ENCODE peak calls at places on chromosome 5, in nine cellular contexts. D is AG09319, V is cardiac muscle cell, T is fibroblast of mammary gland, Q is endothelial cell, P is neural crest cell, Z is endothelial cell of umbilical vein, L is right lobe of liver, W is HFF-Myc. J is an unnamed sample.

GRCh38 chr5:80854583-80854982 is 105.6 kb upstream of the RASGRF2 start:
- DNase-seq in D (no peak), V (no peak), T (no peak), Q (no peak), P (no peak), Z (no peak), L (no peak), W (no peak), J (no peak)

GRCh38 chr5:132828846-132829494 is 1.5 kb downstream of the SHROOM1 start:
- DNase-seq in D (no peak), V (no peak), T (no peak), Q (no peak), P (no peak), Z (peak), L (no peak), W (no peak), J (no peak)

GRCh38 chr5:57741326-57741725 is 258.7 kb upstream of the ACTBL2 start:
- DNase-seq in D (no peak), V (no peak), T (no peak), Q (no peak), P (no peak), Z (peak), L (no peak), W (no peak), J (no peak)

GRCh38 chr5:58365791-58366190 is 94.1 kb downstream of the PLK2 start:
- DNase-seq in D (no peak), V (no peak), T (no peak), Q (no peak), P (no peak), Z (no peak), L (no peak), W (no peak), J (no peak)

GRCh38 chr5:78594946-78595921 is 53.3 kb downstream of the LHFPL2 start:
- DNase-seq in D (peak), V (no peak), T (peak), Q (no peak), P (no peak), Z (peak), L (no peak), W (peak), J (peak)

GRCh38 chr5:147170603-147171002 is 64.2 kb upstream of the STK32A start:
- DNase-seq in D (no peak), V (no peak), T (no peak), Q (no peak), P (no peak), Z (no peak), L (peak), W (no peak), J (no peak)

GRCh38 chr5:179806250-179807045 is at the start of gene MGAT4B:
- DNase-seq in D (peak), V (peak), T (peak), Q (peak), P (peak), Z (peak), L (peak), W (no peak), J (no peak)

GRCh38 chr5:132369012-132369470 is 469 bp upstream of the SLC22A5 start:
- DNase-seq in D (no peak), V (no peak), T (no peak), Q (no peak), P (no peak), Z (no peak), L (no peak), W (no peak), J (no peak)

GRCh38 chr5:129724647-129725046 is 23.2 kb upstream of the MINAR2 start:
- DNase-seq in D (no peak), V (no peak), T (no peak), Q (no peak), P (no peak), Z (no peak), L (no peak), W (no peak), J (no peak)

GRCh38 chr5:178786424-178786823 is 56.0 kb upstream of the ZNF354A start:
- DNase-seq in D (no peak), V (no peak), T (no peak), Q (no peak), P (no peak), Z (no peak), L (no peak), W (no peak), J (no peak)

GRCh38 chr5:141420855-141421488 is at the start of gene PCDHGA11:
- DNase-seq in D (peak), V (no peak), T (peak), Q (peak), P (no peak), Z (peak), L (no peak), W (no peak), J (no peak)

GRCh38 chr5:145889611-145890010 is 16.8 kb upstream of the GRXCR2 start:
- DNase-seq in D (no peak), V (no peak), T (no peak), Q (no peak), P (no peak), Z (no peak), L (no peak), W (no peak), J (no peak)

GRCh38 chr5:145887976-145888574 is 15.3 kb upstream of the GRXCR2 start:
- DNase-seq in D (no peak), V (peak), T (peak), Q (peak), P (peak), Z (peak), L (peak), W (peak), J (no peak)

DNA sequence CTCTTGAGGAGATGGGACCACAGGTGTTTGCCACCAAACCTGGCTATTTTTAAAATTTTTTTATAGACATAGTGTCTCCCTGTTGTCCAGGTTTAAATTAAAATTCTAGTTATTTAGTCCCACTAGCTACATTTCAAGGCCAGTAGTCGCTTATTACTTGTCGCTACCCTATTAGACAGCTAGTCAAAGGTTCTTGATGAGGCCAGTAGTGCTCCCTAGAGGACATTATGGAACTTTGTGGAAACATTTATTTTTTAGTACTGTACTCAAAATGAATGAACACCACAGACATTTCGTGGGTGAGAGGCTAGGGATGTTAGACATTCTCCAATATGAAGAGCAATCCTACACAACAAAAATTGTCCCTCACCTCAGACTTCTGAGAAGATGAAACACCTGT is 14.4 kb upstream of the GRXCR2 start:
- DNase-seq in D (no peak), V (no peak), T (no peak), Q (no peak), P (no peak), Z (no peak), L (no peak), W (no peak), J (no peak)
- TF ChIP-seq CTCF in D (no peak), V (no peak), T (no peak), Q (no peak), P (peak), Z (no peak), L (no peak), W (no peak), J (peak)

DNA sequence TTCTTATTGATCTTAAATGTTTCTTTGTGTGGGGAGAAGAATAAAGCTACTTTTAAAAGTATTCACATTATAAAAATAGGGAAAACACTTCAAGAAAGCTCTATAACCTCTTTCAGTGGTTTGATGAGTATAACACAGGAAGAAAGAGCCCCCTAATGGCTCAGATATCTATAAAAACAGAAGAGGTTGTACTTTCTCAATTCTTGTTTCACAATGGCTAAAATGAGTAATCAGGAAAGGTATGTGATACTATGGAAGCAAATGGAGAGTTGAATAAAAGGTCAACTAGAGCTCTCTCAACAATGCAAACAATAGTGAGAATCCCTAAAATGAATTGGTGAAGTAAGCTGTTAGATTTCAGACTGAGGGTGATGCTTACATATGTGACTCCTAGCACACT is 584.6 kb upstream of the CDH18 start:
- DNase-seq in D (no peak), V (no peak), T (peak), Q (no peak), P (no peak), Z (peak), L (no peak), W (no peak), J (no peak)
- TF ChIP-seq CTCF in D (no peak), V (peak), T (no peak), Q (no peak), P (no peak), Z (no peak), L (no peak), W (no peak), J (peak)

GRCh38 chr5:8756498-8757084 is 789.3 kb downstream of the SEMA5A start:
- DNase-seq in D (no peak), V (peak), T (peak), Q (peak), P (peak), Z (peak), L (no peak), W (peak), J (no peak)
- TF ChIP-seq CTCF in D (peak), V (peak), T (peak), Q (peak), P (peak), Z (peak), L (peak), W (peak), J (peak)

DNA sequence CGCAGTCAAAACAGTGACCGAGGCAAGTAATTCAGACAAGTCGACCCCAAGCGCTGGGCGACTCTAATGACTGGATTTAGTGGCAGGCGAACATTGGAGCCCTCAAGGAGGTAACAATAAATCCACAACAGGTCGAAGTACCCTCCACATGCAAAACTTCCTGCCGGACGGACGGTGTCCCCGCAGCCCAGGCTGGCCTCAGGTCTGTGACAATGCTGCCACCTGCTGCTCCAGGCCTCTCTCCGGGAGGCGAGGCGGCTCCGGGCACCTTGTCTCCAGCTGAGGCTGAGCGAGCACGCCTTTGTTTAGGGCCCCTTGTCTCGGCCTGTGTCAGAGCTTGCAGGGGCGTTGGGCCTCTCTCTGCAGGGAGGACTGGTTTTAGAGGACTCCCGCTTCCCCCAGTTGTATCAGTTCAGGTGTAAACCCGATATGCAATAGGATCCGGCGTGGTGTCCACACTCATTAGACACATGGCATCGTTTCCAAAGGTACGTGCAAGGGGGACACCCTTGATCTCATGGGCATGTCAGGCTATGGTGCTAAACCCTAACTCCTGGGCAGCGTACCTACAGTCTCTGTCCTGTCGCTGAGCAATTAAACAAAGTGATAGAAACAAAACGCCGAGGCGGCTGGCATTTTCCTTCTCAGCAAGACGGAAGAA is 628.0 kb upstream of the ADAMTS16 start:
- DNase-seq in D (no peak), V (peak), T (peak), Q (peak), P (peak), Z (no peak), L (no peak), W (no peak), J (no peak)
- TF ChIP-seq CTCF in D (no peak), V (no peak), T (peak), Q (no peak), P (peak), Z (no peak), L (peak), W (no peak), J (no peak)

DNA sequence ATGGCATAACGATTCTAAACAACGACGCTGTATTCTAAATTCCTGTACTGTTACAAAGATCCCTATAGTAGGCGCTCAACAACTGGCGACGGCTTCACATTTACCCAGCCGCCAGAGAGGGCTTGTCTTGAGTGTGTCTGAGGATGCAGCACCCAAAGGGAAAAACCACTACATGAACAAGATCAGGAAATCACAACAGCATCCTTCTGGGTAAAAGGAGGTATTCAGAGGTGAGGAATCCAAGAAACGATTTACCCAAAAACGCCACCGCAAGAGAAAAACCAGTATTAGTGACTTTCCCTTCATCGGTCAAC is 711 bp downstream of the TTC33 start:
- DNase-seq in D (peak), V (peak), T (peak), Q (peak), P (peak), Z (peak), L (peak), W (peak), J (peak)
- TF ChIP-seq CTCF in D (peak), V (peak), T (peak), Q (no peak), P (peak), Z (peak), L (peak), W (peak), J (peak)

GRCh38 chr5:145980257-145980656 is 43.9 kb downstream of the SH3RF2 start:
- DNase-seq in D (no peak), V (no peak), T (no peak), Q (no peak), P (no peak), Z (no peak), L (no peak), W (no peak), J (no peak)
- TF ChIP-seq CTCF in D (no peak), V (no peak), T (no peak), Q (no peak), P (no peak), Z (no peak), L (no peak), W (no peak), J (no peak)

GRCh38 chr5:167716376-167716775 is 575.1 kb upstream of the WWC1 start:
- DNase-seq in D (peak), V (no peak), T (no peak), Q (no peak), P (no peak), Z (no peak), L (no peak), W (no peak), J (peak)
- TF ChIP-seq CTCF in D (no peak), V (no peak), T (no peak), Q (no peak), P (no peak), Z (no peak), L (no peak), W (no peak), J (no peak)

J was measured in AG04450.